ENCODE peak calls at places on chromosomes 16 and 17, in six cellular contexts. Y is AG09319, R is pancreas, C is GM06990, G is brain microvascular endothelial cell, F is GM23338. N is an unnamed sample.

GRCh38 chr17:74513987-74514631 is 17.2 kb downstream of the CD300LB start:
- DNase-seq in G (peak; percentile 18), Y (no peak), R (no peak), F (peak; percentile 77), C (no peak), N (peak; percentile 16)

GRCh38 chr16:82755570-82756282 is 129.0 kb downstream of the CDH13 start:
- DNase-seq in R (no peak), F (peak; percentile 40), Y (no peak), C (no peak), G (no peak), N (no peak)

GRCh38 chr17:9072626-9073339 is 51.5 kb downstream of the NTN1 start:
- DNase-seq in F (no peak), C (no peak), G (no peak), R (peak; percentile 26), Y (no peak), N (no peak)

GRCh38 chr16:58365623-58366022 is 26.6 kb upstream of the GINS3 start:
- DNase-seq in R (no peak), Y (no peak), C (no peak), G (no peak), F (no peak), N (no peak)

GRCh38 chr17:31888124-31888523 is 13.4 kb downstream of the UTP6 start:
- DNase-seq in R (no peak), Y (no peak), G (no peak), C (no peak), F (no peak), N (no peak)

GRCh38 chr16:66366433-66367299 is at the start of gene CDH5:
- DNase-seq in R (no peak), C (no peak), G (no peak), F (no peak), Y (no peak), N (no peak)

GRCh38 chr16:49333268-49333597 is 40.4 kb upstream of the C16orf78 start:
- DNase-seq in C (no peak), R (no peak), F (no peak), Y (no peak), G (no peak), N (no peak)

GRCh38 chr17:27956601-27957445 is 63.7 kb upstream of the LYRM9 start:
- DNase-seq in C (no peak), Y (no peak), G (no peak), R (peak; percentile 86), F (peak; percentile 46), N (no peak)

GRCh38 chr17:60077672-60078519 is 825 bp downstream of the HEATR6 start:
- DNase-seq in C (no peak), G (no peak), F (no peak), Y (no peak), R (no peak), N (no peak)

GRCh38 chr17:78147315-78147998 is 1.3 kb downstream of the C17orf99 start:
- DNase-seq in G (no peak), R (peak; percentile 66), C (peak; percentile 75), F (no peak), Y (no peak), N (peak; percentile 81)

GRCh38 chr16:1560153-1560552 is 26.7 kb downstream of the TMEM204 start:
- DNase-seq in R (no peak), C (no peak), G (no peak), Y (no peak), F (no peak), N (no peak)

GRCh38 chr17:17467720-17468119 is 9.1 kb upstream of the MED9 start:
- DNase-seq in F (no peak), C (no peak), G (no peak), Y (no peak), R (no peak), N (no peak)

GRCh38 chr17:7019839-7020519 is 2.9 kb upstream of the BCL6B start:
- DNase-seq in F (peak; percentile 79), C (no peak), R (peak; percentile 70), Y (no peak), G (no peak), N (peak; percentile 51)

GRCh38 chr17:19508327-19508867 is 25.3 kb upstream of the SLC47A1 start:
- DNase-seq in R (peak; percentile 31), F (peak; percentile 32), G (no peak), C (no peak), Y (no peak), N (peak; percentile 22)

GRCh38 chr17:81552244-81553017 is at the start of gene FAAP100:
- DNase-seq in G (peak; percentile 48), F (peak; percentile 90), C (peak; percentile 93), R (peak; percentile 75), Y (no peak), N (peak; percentile 90)

GRCh38 chr17:81553616-81554181 is 1.5 kb upstream of the FAAP100 start:
- DNase-seq in C (no peak), Y (no peak), R (no peak), F (no peak), G (peak; percentile 88), N (peak; percentile 33)

GRCh38 chr17:81550830-81551457 is 1.2 kb downstream of the FAAP100 start:
- DNase-seq in G (no peak), Y (no peak), R (no peak), C (no peak), F (no peak), N (no peak)

GRCh38 chr17:81551458-81552243 is 502 bp downstream of the FAAP100 start:
- DNase-seq in R (peak; percentile 52), F (peak; percentile 40), G (no peak), Y (no peak), C (no peak), N (peak; percentile 32)

DNA sequence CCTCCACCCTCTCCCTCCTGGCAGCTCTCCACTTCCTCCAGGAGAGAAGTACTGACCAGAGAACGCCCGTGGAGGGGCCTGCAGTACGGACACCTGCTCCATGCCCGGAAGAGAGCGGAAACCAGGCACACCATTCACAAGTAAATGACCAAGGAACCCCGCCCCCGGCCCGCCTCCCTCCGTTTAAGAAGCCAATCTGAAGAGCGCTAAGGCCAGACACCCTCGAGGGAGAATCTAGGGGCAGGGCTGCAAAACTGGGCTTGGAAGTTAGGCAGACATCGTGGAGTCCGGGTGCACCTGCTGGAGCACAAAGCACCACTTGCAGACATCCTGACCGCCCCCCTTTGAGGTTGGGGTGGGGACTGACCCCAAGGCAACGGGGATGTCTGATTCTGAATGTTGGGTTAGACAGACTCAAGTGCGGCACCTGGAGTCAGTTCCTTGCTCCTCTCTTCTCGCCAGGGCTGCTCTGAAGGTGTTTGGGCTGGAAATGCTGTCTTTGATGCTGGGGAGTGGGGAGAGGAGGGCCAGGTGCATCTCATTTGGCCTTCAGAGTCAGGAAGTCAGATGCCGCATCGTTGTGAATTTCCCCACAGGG is 964 bp upstream of the FAAP100 start:
- DNase-seq in C (peak; percentile 86), F (peak; percentile 98), G (peak; percentile 58), Y (no peak), R (peak; percentile 64), N (peak; percentile 67)
- TF ChIP-seq CTCF in C (peak; percentile 36), F (no peak), G (no peak), Y (no peak), R (no peak), N (no peak)

DNA sequence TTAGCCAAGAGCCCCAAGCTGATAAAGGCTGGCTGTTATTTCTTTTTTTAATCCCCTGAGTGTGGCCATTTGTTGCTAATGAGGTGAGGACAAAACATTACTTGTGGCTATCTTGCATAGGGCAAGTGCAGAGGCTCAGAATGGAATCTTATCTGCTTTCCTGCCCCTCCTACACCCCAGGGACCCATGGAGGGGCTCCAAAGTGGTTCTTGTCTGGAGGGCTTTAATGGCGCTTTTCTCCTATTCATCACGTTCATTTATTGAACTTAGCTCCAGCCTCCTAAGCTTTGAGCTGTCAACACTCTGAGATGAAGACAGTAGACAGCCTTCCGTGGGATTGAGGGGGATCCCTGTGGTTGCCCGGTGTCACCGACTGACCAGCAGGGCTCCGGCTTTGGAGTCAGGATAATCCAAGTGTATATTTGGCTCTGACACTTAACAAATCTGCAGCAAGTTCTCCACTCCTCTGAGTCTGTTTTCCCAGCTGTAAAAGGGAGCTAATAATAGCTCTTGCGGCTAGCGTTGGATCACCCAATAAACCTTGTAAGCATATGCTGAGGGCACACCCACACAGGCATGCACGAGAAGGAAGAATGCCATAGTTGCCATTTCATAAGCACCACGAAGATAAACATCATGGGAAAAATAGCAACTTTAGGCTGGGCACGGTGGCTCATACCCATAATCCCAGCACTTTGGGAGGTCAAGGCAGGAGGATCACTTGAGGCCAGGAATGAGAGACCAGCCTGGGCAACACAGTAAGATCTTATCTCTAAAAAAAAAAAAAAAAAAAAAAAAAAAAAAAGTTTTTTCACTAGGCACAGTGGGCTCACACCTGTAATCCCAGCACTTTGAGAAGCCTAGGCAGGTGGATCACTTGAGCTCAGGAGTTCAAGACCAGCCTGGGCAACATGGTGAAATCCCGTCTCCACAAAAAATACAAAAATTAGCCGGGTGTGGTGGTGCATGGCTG is 44.8 kb downstream of the MYH11 start:
- DNase-seq in R (peak; percentile 63), Y (peak; percentile 67), C (no peak), F (peak; percentile 6), G (peak; percentile 91), N (peak; percentile 9)
- TF ChIP-seq CTCF in R (no peak), Y (no peak), C (no peak), F (no peak), G (peak; percentile 4), N (no peak)

DNA sequence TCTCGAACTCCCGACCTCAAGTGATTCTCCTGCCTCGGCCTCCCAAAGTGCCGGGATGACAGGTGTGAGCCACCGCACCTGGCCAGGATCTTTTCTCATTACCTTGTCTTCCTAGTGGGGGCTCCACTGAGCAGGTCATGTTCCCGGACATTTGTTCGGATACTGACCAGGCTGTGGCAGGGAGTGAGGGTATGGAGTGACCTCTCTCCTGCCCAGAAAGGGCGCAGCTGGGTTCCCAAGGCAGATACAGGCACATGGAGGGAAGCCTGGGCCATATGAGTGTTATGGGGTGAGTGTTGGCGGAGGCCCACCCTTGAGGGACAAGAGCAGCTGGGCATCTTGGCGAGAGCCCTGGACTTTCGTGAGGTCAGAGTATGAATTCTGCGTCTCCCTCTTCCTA is 5.5 kb downstream of the SERPINF1 start:
- DNase-seq in R (no peak), C (no peak), Y (no peak), F (no peak), G (no peak), N (no peak)
- TF ChIP-seq CTCF in R (no peak), C (no peak), Y (no peak), F (peak; percentile 47), G (peak; percentile 19), N (no peak)

GRCh38 chr17:80649200-80649644 is 104.6 kb downstream of the RPTOR start:
- DNase-seq in Y (no peak), F (no peak), C (no peak), R (no peak), G (no peak), N (no peak)

GRCh38 chr17:80650339-80650672 is 105.7 kb downstream of the RPTOR start:
- DNase-seq in G (no peak), C (no peak), Y (no peak), F (no peak), R (no peak), N (no peak)

GRCh38 chr17:80650751-80651173 is 106.1 kb downstream of the RPTOR start:
- DNase-seq in Y (no peak), G (peak; percentile 22), F (no peak), C (no peak), R (no peak), N (no peak)

GRCh38 chr17:80647746-80648145 is 103.1 kb downstream of the RPTOR start:
- DNase-seq in G (peak; percentile 92), R (no peak), C (no peak), Y (peak; percentile 15), F (no peak), N (no peak)

GRCh38 chr17:80649672-80650338 is 105.2 kb downstream of the RPTOR start:
- DNase-seq in G (peak; percentile 92), C (no peak), Y (peak; percentile 74), F (peak; percentile 88), R (no peak), N (peak; percentile 42)
- TF ChIP-seq CTCF in G (peak; percentile 86), C (peak; percentile 44), Y (peak; percentile 36), F (peak; percentile 78), R (no peak), N (peak; percentile 58)

N was measured in Calu3.